ENCODE peak calls at places on chromosome 6, in ten cellular contexts. One of them, this sample, is unnamed.

GRCh38 chr6:121247386-121247785 is 86.9 kb downstream of the TBC1D32 start:
- DNase-seq in activated effector memory CD4-positive, alpha-beta T cell treated with anti-CD3 and anti-CD28 coated beads, Interleukin-2, amount 50 U/mL, for 16 hours: no peak
- DNase-seq in IMR-90: peak; percentile 80
- DNase-seq in activated CD8-positive, alpha-beta memory T cell treated with anti-CD3 and anti-CD28 coated beads, Interleukin-2, amount 50 U/mL, for 4 hours: no peak
- DNase-seq in NAMALWA: no peak
- DNase-seq in HEK293T: no peak
- DNase-seq in lung: no peak
- DNase-seq in A549: no peak
- DNase-seq in cardiac muscle cell: no peak
- DNase-seq in NB4: no peak
- DNase-seq in this sample: no peak

GRCh38 chr6:15329154-15329781 is 83.4 kb downstream of the JARID2 start:
- DNase-seq in NB4: peak; percentile 79
- DNase-seq in lung: no peak
- DNase-seq in cardiac muscle cell: no peak
- DNase-seq in activated effector memory CD4-positive, alpha-beta T cell treated with anti-CD3 and anti-CD28 coated beads, Interleukin-2, amount 50 U/mL, for 16 hours: no peak
- DNase-seq in NAMALWA: no peak
- DNase-seq in activated CD8-positive, alpha-beta memory T cell treated with anti-CD3 and anti-CD28 coated beads, Interleukin-2, amount 50 U/mL, for 4 hours: no peak
- DNase-seq in HEK293T: no peak
- DNase-seq in A549: no peak
- DNase-seq in IMR-90: peak; percentile 95
- DNase-seq in this sample: no peak

GRCh38 chr6:139778688-139779087 is 404.2 kb upstream of the CITED2 start:
- DNase-seq in IMR-90: peak; percentile 60
- DNase-seq in A549: no peak
- DNase-seq in activated effector memory CD4-positive, alpha-beta T cell treated with anti-CD3 and anti-CD28 coated beads, Interleukin-2, amount 50 U/mL, for 16 hours: no peak
- DNase-seq in activated CD8-positive, alpha-beta memory T cell treated with anti-CD3 and anti-CD28 coated beads, Interleukin-2, amount 50 U/mL, for 4 hours: no peak
- DNase-seq in lung: no peak
- DNase-seq in NAMALWA: no peak
- DNase-seq in HEK293T: no peak
- DNase-seq in cardiac muscle cell: peak; percentile 28
- DNase-seq in NB4: no peak
- DNase-seq in this sample: no peak

GRCh38 chr6:146543211-146543939 is at the start of gene RAB32:
- DNase-seq in cardiac muscle cell: peak; percentile 95
- DNase-seq in activated effector memory CD4-positive, alpha-beta T cell treated with anti-CD3 and anti-CD28 coated beads, Interleukin-2, amount 50 U/mL, for 16 hours: no peak
- DNase-seq in HEK293T: peak; percentile 76
- DNase-seq in lung: peak; percentile 94
- DNase-seq in activated CD8-positive, alpha-beta memory T cell treated with anti-CD3 and anti-CD28 coated beads, Interleukin-2, amount 50 U/mL, for 4 hours: peak; percentile 17
- DNase-seq in NAMALWA: no peak
- DNase-seq in A549: peak; percentile 90
- DNase-seq in IMR-90: peak; percentile 95
- DNase-seq in NB4: peak; percentile 94
- DNase-seq in this sample: peak; percentile 62

GRCh38 chr6:158439255-158439654 is 120.6 kb upstream of the TMEM181 start:
- DNase-seq in NB4: peak; percentile 63
- DNase-seq in activated effector memory CD4-positive, alpha-beta T cell treated with anti-CD3 and anti-CD28 coated beads, Interleukin-2, amount 50 U/mL, for 16 hours: no peak
- DNase-seq in IMR-90: no peak
- DNase-seq in lung: no peak
- DNase-seq in NAMALWA: peak; percentile 40
- DNase-seq in cardiac muscle cell: no peak
- DNase-seq in A549: no peak
- DNase-seq in HEK293T: no peak
- DNase-seq in activated CD8-positive, alpha-beta memory T cell treated with anti-CD3 and anti-CD28 coated beads, Interleukin-2, amount 50 U/mL, for 4 hours: no peak
- DNase-seq in this sample: peak; percentile 72

GRCh38 chr6:25640446-25640845 is 11.6 kb upstream of the SCGN start:
- DNase-seq in activated CD8-positive, alpha-beta memory T cell treated with anti-CD3 and anti-CD28 coated beads, Interleukin-2, amount 50 U/mL, for 4 hours: no peak
- DNase-seq in activated effector memory CD4-positive, alpha-beta T cell treated with anti-CD3 and anti-CD28 coated beads, Interleukin-2, amount 50 U/mL, for 16 hours: no peak
- DNase-seq in IMR-90: no peak
- DNase-seq in A549: no peak
- DNase-seq in NB4: no peak
- DNase-seq in HEK293T: no peak
- DNase-seq in cardiac muscle cell: no peak
- DNase-seq in lung: no peak
- DNase-seq in NAMALWA: no peak
- DNase-seq in this sample: no peak

GRCh38 chr6:85252552-85252951 is 197.3 kb upstream of the NT5E start:
- DNase-seq in cardiac muscle cell: no peak
- DNase-seq in HEK293T: no peak
- DNase-seq in activated CD8-positive, alpha-beta memory T cell treated with anti-CD3 and anti-CD28 coated beads, Interleukin-2, amount 50 U/mL, for 4 hours: no peak
- DNase-seq in NAMALWA: no peak
- DNase-seq in NB4: no peak
- DNase-seq in IMR-90: no peak
- DNase-seq in lung: no peak
- DNase-seq in activated effector memory CD4-positive, alpha-beta T cell treated with anti-CD3 and anti-CD28 coated beads, Interleukin-2, amount 50 U/mL, for 16 hours: no peak
- DNase-seq in A549: no peak
- DNase-seq in this sample: no peak

GRCh38 chr6:166556871-166557322 is 29.6 kb downstream of the RAMACL start:
- DNase-seq in A549: peak; percentile 52
- DNase-seq in lung: peak; percentile 95
- DNase-seq in NB4: peak; percentile 78
- DNase-seq in NAMALWA: no peak
- DNase-seq in activated CD8-positive, alpha-beta memory T cell treated with anti-CD3 and anti-CD28 coated beads, Interleukin-2, amount 50 U/mL, for 4 hours: no peak
- DNase-seq in HEK293T: no peak
- DNase-seq in cardiac muscle cell: no peak
- DNase-seq in activated effector memory CD4-positive, alpha-beta T cell treated with anti-CD3 and anti-CD28 coated beads, Interleukin-2, amount 50 U/mL, for 16 hours: no peak
- DNase-seq in IMR-90: peak; percentile 65
- DNase-seq in this sample: peak; percentile 79

GRCh38 chr6:134683783-134684765 is 265.8 kb downstream of the ALDH8A1 start:
- DNase-seq in NAMALWA: no peak
- DNase-seq in cardiac muscle cell: no peak
- DNase-seq in activated effector memory CD4-positive, alpha-beta T cell treated with anti-CD3 and anti-CD28 coated beads, Interleukin-2, amount 50 U/mL, for 16 hours: no peak
- DNase-seq in lung: no peak
- DNase-seq in IMR-90: peak; percentile 73
- DNase-seq in NB4: no peak
- DNase-seq in HEK293T: no peak
- DNase-seq in A549: no peak
- DNase-seq in activated CD8-positive, alpha-beta memory T cell treated with anti-CD3 and anti-CD28 coated beads, Interleukin-2, amount 50 U/mL, for 4 hours: no peak
- DNase-seq in this sample: no peak